ENCODE peak calls at places on chromosomes 5 and 9, in four cellular contexts. L, D, J and B are unnamed samples.

GRCh38 chr5:52870448-52870847 is 82.7 kb downstream of the ITGA1 start:
- DNase-seq in L (no peak), D (no peak), J (no peak), B (no peak)

GRCh38 chr9:21906878-21907277 is 87.3 kb downstream of the CDKN2A start:
- DNase-seq in L (no peak), D (no peak), J (no peak), B (no peak)

GRCh38 chr9:87350915-87351314 is 146.8 kb upstream of the DAPK1 start:
- DNase-seq in L (no peak), D (no peak), J (no peak), B (no peak)

GRCh38 chr5:6003040-6003825 is 375.1 kb downstream of the MED10 start:
- DNase-seq in L (no peak), D (no peak), J (no peak), B (no peak)

GRCh38 chr5:148091991-148092964 is 28.5 kb downstream of the SPINK5 start:
- DNase-seq in L (no peak), D (no peak), J (no peak), B (no peak)

GRCh38 chr5:55154893-55155292 is 5.1 kb upstream of the GPX8 start:
- DNase-seq in L (no peak), D (no peak), J (no peak), B (no peak)

GRCh38 chr5:160930361-160930760 is 78.3 kb upstream of the ATP10B start:
- DNase-seq in L (peak; percentile 24), D (no peak), J (no peak), B (no peak)

GRCh38 chr9:86766912-86767311 is 180.4 kb downstream of the GAS1 start:
- DNase-seq in L (peak; percentile 67), D (no peak), J (no peak), B (no peak)

GRCh38 chr9:92236465-92236864 is 57.0 kb downstream of the IARS1 start:
- DNase-seq in L (no peak), D (no peak), J (no peak), B (no peak)

GRCh38 chr5:151684690-151685361 is 1.9 kb downstream of the SPARC start:
- DNase-seq in L (no peak), D (no peak), J (no peak), B (peak; percentile 46)

GRCh38 chr5:93092349-93093105 is 488.5 kb downstream of the NR2F1-AS1 start:
- DNase-seq in L (no peak), D (no peak), J (no peak), B (no peak)

GRCh38 chr5:88883566-88884434 is 816 bp upstream of the MEF2C start:
- DNase-seq in L (peak; percentile 21), D (peak; percentile 21), J (peak; percentile 69), B (peak; percentile 65)

GRCh38 chr5:65535529-65535987 is 27.4 kb downstream of the CENPK start:
- DNase-seq in L (no peak), D (no peak), J (no peak), B (no peak)

GRCh38 chr5:17185776-17186175 is 31.7 kb upstream of the BASP1 start:
- DNase-seq in L (no peak), D (no peak), J (no peak), B (no peak)

GRCh38 chr9:120715331-120715924 is 1.2 kb upstream of the MEGF9 start:
- DNase-seq in L (no peak), D (no peak), J (peak; percentile 53), B (no peak)

GRCh38 chr9:27801511-27801910 is 228.2 kb upstream of the C9orf72 start:
- DNase-seq in L (no peak), D (no peak), J (no peak), B (no peak)

GRCh38 chr9:113976915-113977314 is 100.8 kb downstream of the ZNF618 start:
- DNase-seq in L (no peak), D (no peak), J (no peak), B (no peak)

GRCh38 chr5:134224905-134225779 is 731 bp downstream of the PPP2CA start:
- DNase-seq in L (peak; percentile 59), D (no peak), J (peak; percentile 84), B (peak; percentile 38)

GRCh38 chr9:90848866-90849265 is 47.2 kb downstream of the SYK start:
- DNase-seq in L (no peak), D (no peak), J (no peak), B (no peak)

GRCh38 chr5:146789712-146790660 is 88.6 kb downstream of the PPP2R2B start:
- DNase-seq in L (no peak), D (no peak), J (no peak), B (no peak)

GRCh38 chr5:179766726-179767455 is 26.9 kb upstream of the LTC4S start:
- DNase-seq in L (no peak), D (no peak), J (no peak), B (no peak)

GRCh38 chr5:179771496-179771895 is 22.3 kb upstream of the LTC4S start:
- DNase-seq in L (no peak), D (no peak), J (no peak), B (no peak)

GRCh38 chr5:179768326-179769085 is 25.3 kb upstream of the LTC4S start:
- DNase-seq in L (no peak), D (no peak), J (peak; percentile 34), B (no peak)

GRCh38 chr5:179769796-179770195 is 24.0 kb upstream of the LTC4S start:
- DNase-seq in L (no peak), D (no peak), J (no peak), B (no peak)

GRCh38 chr5:179769276-179769675 is 24.5 kb upstream of the LTC4S start:
- DNase-seq in L (no peak), D (no peak), J (no peak), B (no peak)
- TF ChIP-seq CTCF in L (no peak), D (no peak), J (no peak), B (no peak)

GRCh38 chr9:85605905-85606304 is 135.8 kb downstream of the AGTPBP1 start:
- DNase-seq in L (no peak), D (no peak), J (no peak), B (no peak)

GRCh38 chr9:85615792-85616191 is 126.0 kb downstream of the AGTPBP1 start:
- DNase-seq in L (no peak), D (no peak), J (no peak), B (no peak)

DNA sequence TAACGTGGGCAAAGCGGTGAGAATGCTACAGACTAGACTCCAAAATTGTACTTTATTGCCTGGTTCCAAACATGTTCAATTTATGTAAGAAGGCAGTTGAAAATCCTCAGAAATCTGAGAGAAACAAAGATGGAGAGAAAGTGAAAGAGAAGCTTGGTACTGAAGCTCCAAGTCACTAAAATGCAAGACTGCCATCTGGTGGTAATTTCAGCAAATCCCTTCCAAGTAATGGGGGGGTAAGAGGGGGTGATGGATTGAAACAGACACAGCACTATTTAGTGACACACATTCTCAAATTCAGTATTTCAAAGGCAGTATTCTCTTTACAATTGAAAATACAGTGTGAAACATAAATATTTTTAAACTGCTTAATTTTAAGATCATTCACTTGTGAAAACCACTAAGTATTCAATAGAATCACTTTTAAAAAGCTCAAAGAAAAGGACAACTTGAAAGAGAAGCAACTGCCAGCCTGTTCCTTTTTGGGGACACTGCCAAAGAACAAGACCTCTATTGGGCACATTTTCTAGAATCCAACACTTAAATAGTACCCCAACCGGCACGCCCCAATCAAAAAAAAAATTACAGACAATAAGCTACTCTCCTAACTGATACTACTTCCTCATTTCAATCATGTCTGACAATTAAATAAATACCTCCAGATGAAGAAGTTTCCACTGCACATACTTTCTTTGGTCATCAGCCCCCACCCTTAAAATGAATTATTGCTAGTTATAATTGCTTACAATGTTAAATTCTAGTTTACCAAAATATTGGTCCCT is 131.5 kb downstream of the AGTPBP1 start:
- DNase-seq in L (peak; percentile 28), D (no peak), J (peak; percentile 74), B (no peak)
- H3K4me3 ChIP-seq in L (no peak overlapping the region), D (no peak overlapping the region), J (no peak overlapping the region), B (no peak overlapping the region)

GRCh38 chr5:139747583-139748504 is 47.8 kb upstream of the PSD2 start:
- DNase-seq in L (peak; percentile 54), D (no peak), J (peak; percentile 76), B (no peak)
- H3K27me3 ChIP-seq in L (no peaks in the 10 kb centered on the region), D (peaks cover 21% of the 10 kb centered on the region), J (no peaks in the 10 kb centered on the region), B (no peaks in the 10 kb centered on the region)

GRCh38 chr5:155263381-155263780 is 249.8 kb downstream of the KIF4B start:
- DNase-seq in L (no peak), D (no peak), J (no peak), B (no peak)

GRCh38 chr5:155258139-155258538 is 244.6 kb downstream of the KIF4B start:
- DNase-seq in L (no peak), D (no peak), J (no peak), B (no peak)

GRCh38 chr5:155264809-155265208 is 251.3 kb downstream of the KIF4B start:
- DNase-seq in L (no peak), D (no peak), J (no peak), B (no peak)

GRCh38 chr5:155259648-155260047 is 246.1 kb downstream of the KIF4B start:
- DNase-seq in L (no peak), D (no peak), J (no peak), B (no peak)

GRCh38 chr5:155260798-155261197 is 247.2 kb downstream of the KIF4B start:
- DNase-seq in L (no peak), D (no peak), J (peak; percentile 43), B (no peak)
- TF ChIP-seq CTCF in L (no peak), D (no peak), J (no peak), B (no peak)

DNA sequence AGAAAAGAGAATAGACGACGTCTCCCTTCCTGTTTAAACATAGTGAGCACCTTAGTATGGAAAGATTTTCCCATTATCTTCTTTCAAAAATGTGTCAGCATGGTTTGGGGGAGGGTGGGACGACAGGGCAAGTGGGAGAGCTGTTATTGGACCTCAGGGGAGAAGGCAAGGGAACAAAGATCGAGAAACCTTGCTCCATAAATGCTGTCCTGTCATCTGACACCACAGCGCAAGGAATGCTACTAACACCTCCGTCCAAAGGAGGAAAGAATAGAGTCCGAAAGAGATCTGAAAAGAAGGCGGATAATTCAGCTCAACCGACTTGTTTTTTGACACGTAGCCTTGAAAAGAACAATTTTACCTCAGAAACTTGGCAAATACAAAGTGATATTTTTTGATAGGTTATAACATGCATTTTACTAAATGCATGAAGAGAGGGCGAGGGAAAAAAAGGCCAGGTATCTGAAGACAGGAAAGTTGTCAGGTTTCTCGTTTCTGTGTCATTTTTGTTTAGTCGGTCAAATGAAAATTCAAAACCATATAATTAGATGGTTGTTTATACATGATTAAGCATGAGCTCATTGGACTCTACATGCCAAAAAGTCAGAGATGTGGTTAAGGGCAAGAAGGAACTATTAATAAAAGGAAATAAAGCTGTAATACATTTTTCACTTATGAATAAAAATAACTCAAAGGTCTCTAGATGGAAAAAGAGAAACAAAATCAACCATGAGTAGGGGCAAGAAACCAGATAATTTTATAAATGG is 155.7 kb downstream of the GLIS3 start:
- DNase-seq in L (no peak), D (no peak), J (no peak), B (no peak)
- H3K4me3 ChIP-seq in L (no peak overlapping the region), D (peak overlapping the region; percentile 11), J (no peak overlapping the region), B (no peak overlapping the region)

DNA sequence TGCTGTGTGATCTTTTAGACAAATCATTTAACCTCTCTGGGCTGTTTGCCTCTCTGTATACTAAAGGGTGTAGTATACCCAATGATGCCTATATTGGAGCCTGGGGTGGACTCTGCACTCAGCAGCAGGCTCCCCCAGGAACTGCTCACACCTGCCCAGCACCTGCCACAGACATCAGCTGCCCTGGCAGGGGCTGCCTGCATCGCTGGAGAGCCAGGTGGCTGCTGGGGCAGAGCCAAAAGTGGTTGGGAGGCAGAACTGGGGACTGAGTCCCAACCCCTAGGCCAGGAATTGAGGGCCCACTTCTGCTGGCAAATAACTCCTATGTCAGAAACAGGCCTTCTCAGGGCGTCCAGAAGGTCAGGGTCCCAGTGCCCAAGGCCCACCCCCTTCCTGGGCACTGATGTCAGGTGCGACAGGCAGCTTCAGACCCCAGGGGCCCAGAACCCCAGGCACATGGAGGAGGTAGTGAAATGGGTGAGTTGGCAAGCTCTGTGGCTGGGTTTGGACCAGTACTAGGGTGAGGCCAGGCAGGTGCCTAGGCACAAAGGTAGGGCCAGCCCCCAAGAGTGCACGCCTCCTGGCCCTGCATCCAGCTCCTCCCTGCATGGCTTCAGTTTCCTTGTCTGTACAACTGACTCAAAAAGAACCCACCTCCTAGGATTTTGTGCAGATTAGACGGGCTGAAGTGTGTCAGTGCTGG is 5.8 kb downstream of the UNC5A start:
- DNase-seq in L (no peak), D (no peak), J (no peak), B (no peak)
- H3K27me3 ChIP-seq in L (no peaks in the 10 kb centered on the region), D (peaks cover 22% of the 10 kb centered on the region), J (peaks cover 13% of the 10 kb centered on the region), B (peaks cover 6% of the 10 kb centered on the region)